ENCODE peak calls at places on chromosomes 12 and 14, in six cellular contexts. One of them, this sample, is unnamed.

GRCh38 chr12:93441111-93441616 is 583 bp downstream of the UBE2N start:
- DNase-seq in neuronal stem cell: peak
- DNase-seq in GM12865: peak
- DNase-seq in A549: peak
- DNase-seq in heart left ventricle: peak
- DNase-seq in CD8-positive, alpha-beta T cell: peak
- DNase-seq in this sample: peak

GRCh38 chr14:36818794-36819384 is 157.2 kb downstream of the PAX9 start:
- DNase-seq in GM12865: no peak
- DNase-seq in neuronal stem cell: peak
- DNase-seq in CD8-positive, alpha-beta T cell: no peak
- DNase-seq in A549: no peak
- DNase-seq in heart left ventricle: no peak
- DNase-seq in this sample: no peak

GRCh38 chr14:100526632-100527031 is 60.6 kb downstream of the BEGAIN start:
- DNase-seq in A549: no peak
- DNase-seq in heart left ventricle: no peak
- DNase-seq in GM12865: no peak
- DNase-seq in CD8-positive, alpha-beta T cell: no peak
- DNase-seq in neuronal stem cell: no peak
- DNase-seq in this sample: no peak

GRCh38 chr14:55000381-55000780 is 26.5 kb downstream of the WDHD1 start:
- DNase-seq in CD8-positive, alpha-beta T cell: no peak
- DNase-seq in heart left ventricle: no peak
- DNase-seq in A549: no peak
- DNase-seq in neuronal stem cell: no peak
- DNase-seq in GM12865: no peak
- DNase-seq in this sample: no peak

GRCh38 chr14:96574633-96575191 is 72.5 kb downstream of the PAPOLA start:
- DNase-seq in GM12865: no peak
- DNase-seq in neuronal stem cell: no peak
- DNase-seq in CD8-positive, alpha-beta T cell: no peak
- DNase-seq in heart left ventricle: no peak
- DNase-seq in A549: no peak
- DNase-seq in this sample: no peak

GRCh38 chr12:3199551-3200031 is 122.4 kb downstream of the TSPAN9 start:
- DNase-seq in CD8-positive, alpha-beta T cell: no peak
- DNase-seq in A549: no peak
- DNase-seq in heart left ventricle: no peak
- DNase-seq in GM12865: no peak
- DNase-seq in neuronal stem cell: peak
- DNase-seq in this sample: no peak

GRCh38 chr14:70665448-70666363 is 24.0 kb downstream of the TTC9 start:
- DNase-seq in heart left ventricle: no peak
- DNase-seq in A549: peak
- DNase-seq in neuronal stem cell: no peak
- DNase-seq in CD8-positive, alpha-beta T cell: no peak
- DNase-seq in GM12865: peak
- DNase-seq in this sample: peak

GRCh38 chr14:53411110-53411509 is 258.0 kb upstream of the DDHD1 start:
- DNase-seq in CD8-positive, alpha-beta T cell: no peak
- DNase-seq in heart left ventricle: peak
- DNase-seq in GM12865: no peak
- DNase-seq in A549: no peak
- DNase-seq in neuronal stem cell: no peak
- DNase-seq in this sample: no peak

GRCh38 chr12:57229041-57229633 is 374 bp upstream of the SHMT2 start:
- DNase-seq in CD8-positive, alpha-beta T cell: no peak
- DNase-seq in heart left ventricle: no peak
- DNase-seq in neuronal stem cell: no peak
- DNase-seq in GM12865: peak
- DNase-seq in A549: no peak
- DNase-seq in this sample: no peak

GRCh38 chr14:60226296-60226695 is 22.7 kb upstream of the PPM1A start:
- DNase-seq in CD8-positive, alpha-beta T cell: no peak
- DNase-seq in GM12865: no peak
- DNase-seq in heart left ventricle: no peak
- DNase-seq in neuronal stem cell: no peak
- DNase-seq in A549: no peak
- DNase-seq in this sample: no peak

GRCh38 chr14:95544588-95544987 is 9.7 kb downstream of the GLRX5 start:
- DNase-seq in A549: no peak
- DNase-seq in heart left ventricle: peak
- DNase-seq in CD8-positive, alpha-beta T cell: no peak
- DNase-seq in GM12865: no peak
- DNase-seq in neuronal stem cell: no peak
- DNase-seq in this sample: no peak

GRCh38 chr12:69397978-69398377 is 38.4 kb downstream of the YEATS4 start:
- DNase-seq in heart left ventricle: no peak
- DNase-seq in neuronal stem cell: no peak
- DNase-seq in GM12865: no peak
- DNase-seq in CD8-positive, alpha-beta T cell: no peak
- DNase-seq in A549: no peak
- DNase-seq in this sample: no peak

GRCh38 chr14:59097681-59098080 is 90.8 kb upstream of the DAAM1 start:
- DNase-seq in GM12865: no peak
- DNase-seq in CD8-positive, alpha-beta T cell: no peak
- DNase-seq in A549: no peak
- DNase-seq in neuronal stem cell: no peak
- DNase-seq in heart left ventricle: no peak
- DNase-seq in this sample: no peak

GRCh38 chr12:27163048-27163715 is 80.8 kb upstream of the C12orf71 start:
- DNase-seq in heart left ventricle: no peak
- DNase-seq in GM12865: peak
- DNase-seq in A549: no peak
- DNase-seq in CD8-positive, alpha-beta T cell: no peak
- DNase-seq in neuronal stem cell: no peak
- DNase-seq in this sample: no peak

GRCh38 chr12:27096420-27096819 is 14.0 kb upstream of the C12orf71 start:
- DNase-seq in CD8-positive, alpha-beta T cell: no peak
- DNase-seq in GM12865: no peak
- DNase-seq in A549: no peak
- DNase-seq in neuronal stem cell: no peak
- DNase-seq in heart left ventricle: no peak
- DNase-seq in this sample: no peak

GRCh38 chr12:27185234-27186045 is 58.6 kb upstream of the STK38L start:
- DNase-seq in A549: no peak
- DNase-seq in GM12865: peak
- DNase-seq in neuronal stem cell: no peak
- DNase-seq in CD8-positive, alpha-beta T cell: peak
- DNase-seq in heart left ventricle: no peak
- DNase-seq in this sample: no peak

GRCh38 chr14:59698793-59699192 is 122.2 kb upstream of the CCDC175 start:
- DNase-seq in heart left ventricle: no peak
- DNase-seq in CD8-positive, alpha-beta T cell: no peak
- DNase-seq in A549: no peak
- DNase-seq in neuronal stem cell: no peak
- DNase-seq in GM12865: no peak
- DNase-seq in this sample: no peak

GRCh38 chr12:66060361-66060907 is 70.1 kb downstream of the LLPH start:
- DNase-seq in CD8-positive, alpha-beta T cell: no peak
- DNase-seq in neuronal stem cell: no peak
- DNase-seq in GM12865: no peak
- DNase-seq in A549: no peak
- DNase-seq in heart left ventricle: no peak
- DNase-seq in this sample: no peak

GRCh38 chr12:123601602-123602489 is at the start of gene DDX55:
- DNase-seq in A549: peak
- DNase-seq in CD8-positive, alpha-beta T cell: peak
- DNase-seq in GM12865: peak
- DNase-seq in neuronal stem cell: peak
- DNase-seq in heart left ventricle: peak
- DNase-seq in this sample: peak

GRCh38 chr12:9331218-9331626 is 123.0 kb upstream of the PZP start:
- DNase-seq in A549: peak
- DNase-seq in CD8-positive, alpha-beta T cell: peak
- DNase-seq in GM12865: peak
- DNase-seq in heart left ventricle: peak
- DNase-seq in neuronal stem cell: peak
- DNase-seq in this sample: peak

DNA sequence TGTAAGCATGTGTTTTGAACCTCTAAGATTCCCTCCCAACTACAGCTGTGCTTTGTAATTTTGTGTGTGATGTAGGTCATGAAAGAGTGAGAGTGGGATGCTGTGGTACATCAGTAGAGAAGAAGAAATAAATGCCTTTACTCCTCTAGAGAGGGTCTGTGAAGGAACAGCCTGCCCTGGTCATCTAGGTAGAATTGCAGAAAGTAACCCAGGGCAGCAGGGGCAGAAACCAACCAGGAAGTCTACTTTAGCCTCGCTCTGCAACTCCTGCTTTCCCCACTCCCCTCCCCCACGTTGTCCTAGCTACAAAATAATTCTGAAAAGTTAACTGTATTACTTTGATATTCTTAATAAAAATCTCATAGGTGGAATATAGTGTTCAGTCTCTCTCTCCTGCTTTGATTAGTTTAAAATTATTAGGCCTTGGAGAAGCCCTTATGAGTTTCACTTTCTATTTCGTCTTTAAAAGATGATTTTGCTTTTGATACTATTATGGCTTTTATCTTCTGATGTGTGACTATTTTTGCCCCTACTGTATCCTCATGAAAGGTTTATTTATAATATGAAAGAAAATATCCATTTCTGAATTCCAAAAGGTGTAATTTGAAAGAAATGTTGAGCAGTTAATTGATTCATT is 7.6 kb downstream of the TBK1 start:
- DNase-seq in CD8-positive, alpha-beta T cell: no peak
- DNase-seq in GM12865: peak
- DNase-seq in heart left ventricle: no peak
- DNase-seq in neuronal stem cell: no peak
- DNase-seq in A549: no peak
- DNase-seq in this sample: no peak
- H3K4me3 ChIP-seq in CD8-positive, alpha-beta T cell: peak
- H3K4me3 ChIP-seq in GM12865: peak
- H3K4me3 ChIP-seq in heart left ventricle: peak
- H3K4me3 ChIP-seq in neuronal stem cell: no peak
- H3K4me3 ChIP-seq in A549: peak
- H3K4me3 ChIP-seq in this sample: peak

DNA sequence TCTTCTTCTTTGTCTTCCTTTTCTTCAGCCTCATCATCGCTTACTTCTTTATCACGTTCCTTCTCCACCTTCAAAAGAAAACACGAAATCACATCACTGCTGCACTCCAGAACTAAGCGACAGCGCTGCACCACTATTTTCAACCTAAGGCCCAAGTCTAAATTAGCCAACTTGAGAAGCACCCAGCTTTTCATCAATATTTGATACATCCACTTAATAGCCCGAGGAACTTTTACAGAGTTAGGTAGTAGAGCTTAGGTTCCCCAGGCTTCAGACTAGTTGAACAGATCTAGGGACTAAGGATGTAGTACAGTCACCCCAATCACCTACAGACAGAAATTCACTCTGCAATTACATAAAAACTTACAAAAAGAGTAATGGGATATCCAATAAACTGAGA is 1.9 kb downstream of the HSP90AA1 start:
- DNase-seq in A549: no peak
- DNase-seq in neuronal stem cell: no peak
- DNase-seq in heart left ventricle: no peak
- DNase-seq in GM12865: no peak
- DNase-seq in CD8-positive, alpha-beta T cell: no peak
- DNase-seq in this sample: no peak
- H3K4me3 ChIP-seq in A549: peak
- H3K4me3 ChIP-seq in neuronal stem cell: peak
- H3K4me3 ChIP-seq in heart left ventricle: peak
- H3K4me3 ChIP-seq in GM12865: peak
- H3K4me3 ChIP-seq in CD8-positive, alpha-beta T cell: peak
- H3K4me3 ChIP-seq in this sample: peak

DNA sequence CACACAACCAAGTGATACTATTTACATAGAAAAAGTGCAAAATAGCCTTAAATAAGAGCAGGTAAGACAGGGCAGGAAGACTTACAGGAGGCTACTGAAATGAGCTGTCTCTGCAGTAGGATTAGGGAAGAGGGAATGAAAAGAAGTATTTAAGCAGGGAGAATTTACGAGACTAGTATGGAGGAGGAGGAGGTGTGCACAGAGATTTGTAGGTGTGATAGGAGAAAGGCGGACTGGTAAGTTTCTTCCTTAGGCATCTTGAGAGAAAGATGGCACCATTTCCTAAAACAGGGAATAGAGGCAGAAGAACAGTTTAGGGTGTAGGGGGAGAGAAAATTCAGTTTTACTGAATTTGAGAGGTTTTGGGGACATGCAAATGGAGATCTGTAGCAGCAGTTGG is 25.7 kb downstream of the DIP2B start:
- DNase-seq in A549: no peak
- DNase-seq in heart left ventricle: no peak
- DNase-seq in GM12865: no peak
- DNase-seq in CD8-positive, alpha-beta T cell: no peak
- DNase-seq in neuronal stem cell: no peak
- DNase-seq in this sample: no peak
- H3K4me3 ChIP-seq in A549: no peak
- H3K4me3 ChIP-seq in heart left ventricle: no peak
- H3K4me3 ChIP-seq in GM12865: no peak
- H3K4me3 ChIP-seq in CD8-positive, alpha-beta T cell: no peak
- H3K4me3 ChIP-seq in neuronal stem cell: no peak
- H3K4me3 ChIP-seq in this sample: no peak

DNA sequence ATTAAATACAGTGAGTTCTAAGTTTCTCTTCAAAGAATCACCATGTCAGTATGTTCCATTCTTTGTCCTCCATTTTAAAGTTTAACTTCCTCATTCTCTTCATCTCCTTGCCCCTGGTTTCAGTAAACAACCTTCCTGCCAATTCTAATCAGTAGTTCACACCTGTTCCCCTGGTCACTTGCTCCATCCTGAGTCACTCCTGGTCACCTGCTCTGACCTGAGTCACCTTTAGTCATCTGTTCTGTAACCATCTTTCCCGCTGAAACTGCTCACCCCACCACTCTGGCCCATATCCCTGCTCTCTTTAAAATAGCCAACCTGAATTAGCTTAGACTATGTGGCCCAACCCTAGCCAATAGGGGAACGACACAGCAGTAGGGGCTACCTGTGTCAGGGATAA is 1447.4 kb upstream of the TMEM132C start:
- DNase-seq in heart left ventricle: no peak
- DNase-seq in neuronal stem cell: no peak
- DNase-seq in GM12865: no peak
- DNase-seq in CD8-positive, alpha-beta T cell: no peak
- DNase-seq in A549: no peak
- DNase-seq in this sample: no peak
- H3K4me3 ChIP-seq in heart left ventricle: no peak
- H3K4me3 ChIP-seq in neuronal stem cell: no peak
- H3K4me3 ChIP-seq in GM12865: no peak
- H3K4me3 ChIP-seq in CD8-positive, alpha-beta T cell: no peak
- H3K4me3 ChIP-seq in A549: no peak
- H3K4me3 ChIP-seq in this sample: no peak

DNA sequence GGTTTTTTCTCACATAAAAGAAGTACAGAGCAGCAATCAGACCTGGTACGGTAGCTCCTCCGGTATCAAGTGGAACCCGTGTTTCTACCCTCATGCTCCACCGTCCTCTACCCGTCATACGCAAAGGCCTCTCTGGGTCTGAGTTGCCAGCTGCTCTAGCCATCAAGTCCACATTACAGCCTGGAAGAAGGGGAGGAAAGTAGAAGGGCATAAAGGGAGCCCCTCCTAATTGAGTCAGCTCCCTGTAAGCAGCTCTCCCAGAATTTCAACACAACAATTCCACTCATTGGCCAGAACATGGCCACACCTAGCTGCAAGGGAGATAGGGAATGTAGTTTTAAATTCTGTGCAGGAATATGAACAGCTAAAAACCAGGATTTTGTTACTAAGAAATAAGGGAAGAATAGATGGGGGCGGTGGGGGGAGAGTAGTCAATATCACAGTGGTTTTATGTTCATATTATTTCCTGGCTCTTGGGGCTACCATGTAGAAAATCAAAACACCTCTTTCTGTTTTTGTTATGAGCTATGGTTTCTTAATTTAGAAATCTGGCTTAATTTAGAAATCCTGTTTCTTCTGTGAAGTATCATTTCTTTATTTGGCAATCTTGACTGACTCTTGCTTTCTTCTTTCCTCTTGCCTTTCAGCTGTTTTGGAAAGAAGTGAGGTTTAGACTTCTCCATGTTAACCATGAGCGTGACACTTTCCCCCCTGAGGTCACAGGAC is 103.9 kb downstream of the AKAP6 start:
- DNase-seq in neuronal stem cell: no peak
- DNase-seq in A549: no peak
- DNase-seq in heart left ventricle: no peak
- DNase-seq in GM12865: peak
- DNase-seq in CD8-positive, alpha-beta T cell: no peak
- DNase-seq in this sample: no peak
- H3K4me3 ChIP-seq in neuronal stem cell: no peak
- H3K4me3 ChIP-seq in A549: no peak
- H3K4me3 ChIP-seq in heart left ventricle: peak
- H3K4me3 ChIP-seq in GM12865: peak
- H3K4me3 ChIP-seq in CD8-positive, alpha-beta T cell: no peak
- H3K4me3 ChIP-seq in this sample: no peak